ENCODE peak calls at places on chromosomes 2 and 18, in seven cellular contexts. One of them, this sample, is unnamed.

GRCh38 chr18:13500891-13501887 is 225.2 kb downstream of the FAM210A start:
- DNase-seq in lung: peak
- DNase-seq in mucosa of descending colon: no peak
- DNase-seq in astrocyte: peak
- DNase-seq in A549: peak
- DNase-seq in cardiac muscle cell: no peak
- DNase-seq in adrenal gland: peak
- DNase-seq in this sample: no peak

GRCh38 chr18:42053188-42053781 is 98.3 kb downstream of the PIK3C3 start:
- DNase-seq in mucosa of descending colon: no peak
- DNase-seq in A549: peak
- DNase-seq in adrenal gland: peak
- DNase-seq in astrocyte: peak
- DNase-seq in lung: peak
- DNase-seq in cardiac muscle cell: peak
- DNase-seq in this sample: peak

GRCh38 chr2:229044581-229044980 is 226.5 kb downstream of the PID1 start:
- DNase-seq in adrenal gland: no peak
- DNase-seq in cardiac muscle cell: no peak
- DNase-seq in mucosa of descending colon: no peak
- DNase-seq in astrocyte: peak
- DNase-seq in A549: no peak
- DNase-seq in lung: no peak
- DNase-seq in this sample: no peak

GRCh38 chr2:20113986-20114938 is 62.8 kb upstream of the LAPTM4A start:
- DNase-seq in cardiac muscle cell: no peak
- DNase-seq in astrocyte: no peak
- DNase-seq in A549: no peak
- DNase-seq in mucosa of descending colon: no peak
- DNase-seq in adrenal gland: no peak
- DNase-seq in lung: no peak
- DNase-seq in this sample: no peak

GRCh38 chr2:151029406-151030157 is 232.1 kb downstream of the RBM43 start:
- DNase-seq in mucosa of descending colon: no peak
- DNase-seq in cardiac muscle cell: no peak
- DNase-seq in A549: no peak
- DNase-seq in adrenal gland: no peak
- DNase-seq in lung: no peak
- DNase-seq in astrocyte: peak
- DNase-seq in this sample: no peak

GRCh38 chr2:75256485-75256884 is 57.2 kb upstream of the TACR1 start:
- DNase-seq in cardiac muscle cell: no peak
- DNase-seq in A549: no peak
- DNase-seq in lung: no peak
- DNase-seq in adrenal gland: no peak
- DNase-seq in mucosa of descending colon: no peak
- DNase-seq in astrocyte: no peak
- DNase-seq in this sample: no peak

GRCh38 chr2:190635781-190636180 is 13.1 kb upstream of the NAB1 start:
- DNase-seq in adrenal gland: no peak
- DNase-seq in astrocyte: no peak
- DNase-seq in cardiac muscle cell: no peak
- DNase-seq in lung: no peak
- DNase-seq in A549: peak
- DNase-seq in mucosa of descending colon: no peak
- DNase-seq in this sample: no peak

GRCh38 chr18:21439453-21439852 is 161.1 kb downstream of the ESCO1 start:
- DNase-seq in mucosa of descending colon: no peak
- DNase-seq in A549: peak
- DNase-seq in cardiac muscle cell: no peak
- DNase-seq in adrenal gland: no peak
- DNase-seq in astrocyte: peak
- DNase-seq in lung: no peak
- DNase-seq in this sample: no peak

GRCh38 chr18:5424903-5425302 is 118.9 kb downstream of the EPB41L3 start:
- DNase-seq in cardiac muscle cell: peak
- DNase-seq in mucosa of descending colon: no peak
- DNase-seq in adrenal gland: no peak
- DNase-seq in A549: peak
- DNase-seq in lung: no peak
- DNase-seq in astrocyte: peak
- DNase-seq in this sample: peak

GRCh38 chr18:59303656-59304055 is 14.8 kb downstream of the CPLX4 start:
- DNase-seq in astrocyte: no peak
- DNase-seq in mucosa of descending colon: no peak
- DNase-seq in adrenal gland: no peak
- DNase-seq in A549: no peak
- DNase-seq in cardiac muscle cell: no peak
- DNase-seq in lung: no peak
- DNase-seq in this sample: no peak

GRCh38 chr18:75694292-75694691 is 266.8 kb upstream of the SMIM21 start:
- DNase-seq in cardiac muscle cell: no peak
- DNase-seq in astrocyte: no peak
- DNase-seq in A549: no peak
- DNase-seq in adrenal gland: no peak
- DNase-seq in mucosa of descending colon: no peak
- DNase-seq in lung: no peak
- DNase-seq in this sample: no peak

GRCh38 chr18:75687626-75688025 is 260.1 kb upstream of the SMIM21 start:
- DNase-seq in lung: no peak
- DNase-seq in adrenal gland: no peak
- DNase-seq in A549: no peak
- DNase-seq in mucosa of descending colon: no peak
- DNase-seq in astrocyte: no peak
- DNase-seq in cardiac muscle cell: no peak
- DNase-seq in this sample: no peak

DNA sequence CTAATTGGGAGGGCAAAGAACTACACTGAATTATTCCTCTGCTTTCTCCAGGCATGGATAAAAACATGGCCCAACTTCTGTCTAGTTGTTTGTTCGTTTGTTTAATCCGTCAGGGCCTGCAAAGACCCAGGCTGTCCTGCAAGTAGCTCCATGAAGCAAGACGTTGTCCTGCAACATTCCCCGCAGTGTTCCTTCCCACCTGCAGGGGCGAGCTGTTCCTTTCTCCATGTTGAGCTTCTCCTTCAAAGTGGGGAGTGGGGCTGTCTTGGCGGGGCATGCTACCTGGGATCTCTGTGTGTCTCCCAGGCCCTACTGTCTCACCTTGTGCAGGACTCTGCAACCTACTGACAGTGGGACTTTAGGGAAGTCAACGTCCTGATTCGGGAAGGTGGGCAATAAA is 264.0 kb upstream of the SMIM21 start:
- DNase-seq in adrenal gland: no peak
- DNase-seq in lung: no peak
- DNase-seq in A549: no peak
- DNase-seq in astrocyte: no peak
- DNase-seq in mucosa of descending colon: no peak
- DNase-seq in cardiac muscle cell: no peak
- DNase-seq in this sample: no peak
- TF ChIP-seq CTCF in adrenal gland: no peak
- TF ChIP-seq CTCF in lung: no peak
- TF ChIP-seq CTCF in A549: no peak
- TF ChIP-seq CTCF in astrocyte: no peak
- TF ChIP-seq CTCF in mucosa of descending colon: no peak
- TF ChIP-seq CTCF in cardiac muscle cell: no peak
- TF ChIP-seq CTCF in this sample: no peak

GRCh38 chr18:9150116-9150515 is 13.5 kb downstream of the ANKRD12 start:
- DNase-seq in mucosa of descending colon: no peak
- DNase-seq in lung: no peak
- DNase-seq in adrenal gland: no peak
- DNase-seq in astrocyte: no peak
- DNase-seq in A549: no peak
- DNase-seq in cardiac muscle cell: no peak
- DNase-seq in this sample: no peak

GRCh38 chr18:9148239-9148552 is 11.6 kb downstream of the ANKRD12 start:
- DNase-seq in A549: no peak
- DNase-seq in cardiac muscle cell: no peak
- DNase-seq in adrenal gland: no peak
- DNase-seq in lung: no peak
- DNase-seq in mucosa of descending colon: no peak
- DNase-seq in astrocyte: no peak
- DNase-seq in this sample: no peak

GRCh38 chr18:9146224-9146623 is 9.6 kb downstream of the ANKRD12 start:
- DNase-seq in adrenal gland: no peak
- DNase-seq in cardiac muscle cell: no peak
- DNase-seq in astrocyte: no peak
- DNase-seq in lung: no peak
- DNase-seq in A549: no peak
- DNase-seq in mucosa of descending colon: no peak
- DNase-seq in this sample: no peak

GRCh38 chr18:9153281-9153680 is 16.7 kb downstream of the ANKRD12 start:
- DNase-seq in astrocyte: no peak
- DNase-seq in lung: no peak
- DNase-seq in mucosa of descending colon: no peak
- DNase-seq in adrenal gland: no peak
- DNase-seq in cardiac muscle cell: no peak
- DNase-seq in A549: no peak
- DNase-seq in this sample: no peak

DNA sequence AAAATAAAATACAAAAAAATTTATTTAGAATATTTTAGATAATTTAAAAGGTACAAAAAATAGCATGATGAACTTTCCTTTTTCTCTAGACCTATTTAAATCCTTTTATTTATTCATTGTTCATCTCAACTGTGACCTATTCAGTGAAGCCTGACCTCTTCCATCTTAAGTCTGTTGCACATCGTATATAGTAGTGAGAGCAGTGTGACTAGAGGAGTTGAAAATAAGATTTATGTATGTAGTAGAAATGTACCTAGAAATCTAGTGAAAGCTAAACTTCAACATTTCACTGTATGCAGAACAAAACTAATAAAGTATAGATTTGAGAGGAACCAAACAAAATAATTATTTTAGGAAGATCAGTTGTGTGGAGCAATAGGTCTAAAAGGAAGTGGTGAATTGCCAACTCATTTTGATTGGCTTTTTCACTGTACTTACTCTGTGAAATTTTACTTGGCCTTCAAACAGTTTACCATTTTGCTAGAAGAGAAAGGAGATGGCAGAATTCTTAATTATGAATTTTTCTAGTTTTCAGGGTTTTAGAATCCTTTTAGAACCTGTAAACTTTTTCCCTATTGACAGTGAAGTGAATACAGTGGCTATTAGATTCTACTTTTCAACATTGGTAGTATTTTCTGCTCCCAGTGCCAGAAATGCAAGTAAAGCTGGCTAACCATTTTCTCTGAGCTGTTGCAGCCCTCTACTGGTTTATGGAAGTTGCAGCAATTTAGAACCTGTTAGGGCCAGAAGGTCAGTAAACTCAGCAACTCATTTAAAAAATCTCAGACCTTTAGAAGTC is 11.1 kb downstream of the ANKRD12 start:
- DNase-seq in lung: no peak
- DNase-seq in cardiac muscle cell: peak
- DNase-seq in adrenal gland: no peak
- DNase-seq in A549: peak
- DNase-seq in astrocyte: peak
- DNase-seq in mucosa of descending colon: no peak
- DNase-seq in this sample: peak
- TF ChIP-seq CTCF in lung: peak
- TF ChIP-seq CTCF in cardiac muscle cell: peak
- TF ChIP-seq CTCF in adrenal gland: peak
- TF ChIP-seq CTCF in A549: peak
- TF ChIP-seq CTCF in astrocyte: peak
- TF ChIP-seq CTCF in mucosa of descending colon: peak
- TF ChIP-seq CTCF in this sample: peak

GRCh38 chr2:191926671-191927070 is 79.8 kb upstream of the CAVIN2 start:
- DNase-seq in cardiac muscle cell: no peak
- DNase-seq in A549: no peak
- DNase-seq in adrenal gland: no peak
- DNase-seq in mucosa of descending colon: no peak
- DNase-seq in astrocyte: no peak
- DNase-seq in lung: no peak
- DNase-seq in this sample: no peak

GRCh38 chr2:191920502-191920901 is 73.6 kb upstream of the CAVIN2 start:
- DNase-seq in lung: no peak
- DNase-seq in mucosa of descending colon: no peak
- DNase-seq in cardiac muscle cell: no peak
- DNase-seq in A549: no peak
- DNase-seq in astrocyte: no peak
- DNase-seq in adrenal gland: no peak
- DNase-seq in this sample: no peak

GRCh38 chr2:191927319-191927867 is 80.5 kb upstream of the CAVIN2 start:
- DNase-seq in A549: peak
- DNase-seq in mucosa of descending colon: no peak
- DNase-seq in cardiac muscle cell: no peak
- DNase-seq in astrocyte: peak
- DNase-seq in lung: peak
- DNase-seq in adrenal gland: peak
- DNase-seq in this sample: no peak

GRCh38 chr2:191923652-191923997 is 76.7 kb upstream of the CAVIN2 start:
- DNase-seq in lung: no peak
- DNase-seq in adrenal gland: no peak
- DNase-seq in mucosa of descending colon: no peak
- DNase-seq in A549: no peak
- DNase-seq in astrocyte: peak
- DNase-seq in cardiac muscle cell: no peak
- DNase-seq in this sample: no peak

DNA sequence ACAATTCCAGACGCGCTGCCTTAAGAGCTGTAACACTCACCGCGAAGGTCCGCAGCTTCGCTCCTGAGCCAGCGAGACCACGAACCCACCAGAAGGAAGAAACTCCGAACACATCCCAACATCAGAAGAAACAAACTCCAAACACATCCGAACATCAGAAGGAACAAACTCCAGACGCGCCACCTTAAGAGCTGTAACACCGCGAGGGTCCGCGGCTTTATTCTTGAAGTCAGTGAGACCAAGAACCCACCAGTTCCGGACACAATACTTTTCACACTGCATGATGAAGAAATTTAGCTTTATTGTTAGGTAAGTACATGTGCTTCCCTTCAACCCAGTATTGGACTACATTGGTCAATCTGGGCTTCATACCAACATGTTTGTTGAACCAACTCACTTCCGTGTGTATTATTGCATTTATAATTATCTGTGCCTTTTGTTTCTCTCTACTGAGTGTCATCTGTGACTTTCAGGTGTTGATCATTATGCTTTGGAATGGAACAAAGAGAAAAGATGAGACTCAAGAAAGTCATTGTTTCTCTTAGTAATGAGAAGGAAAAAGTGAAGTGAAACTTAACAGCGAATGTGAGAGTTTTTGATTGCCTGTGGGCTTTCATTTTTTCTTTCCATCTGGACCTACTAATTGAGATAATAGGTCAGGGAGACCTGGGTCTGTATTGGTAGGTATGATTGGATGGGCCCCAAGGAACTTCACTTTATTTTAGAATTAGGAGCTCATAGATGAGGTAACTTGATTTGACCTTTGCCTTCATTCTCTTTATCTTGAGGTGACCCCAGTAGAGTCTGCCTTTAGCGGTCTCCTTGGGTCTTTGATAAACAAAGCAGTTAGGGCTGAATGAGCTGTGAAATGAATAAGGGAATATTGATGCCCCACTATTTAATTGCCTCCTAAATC is 76.1 kb upstream of the CAVIN2 start:
- DNase-seq in astrocyte: no peak
- DNase-seq in mucosa of descending colon: no peak
- DNase-seq in A549: no peak
- DNase-seq in lung: no peak
- DNase-seq in adrenal gland: no peak
- DNase-seq in cardiac muscle cell: no peak
- DNase-seq in this sample: no peak
- TF ChIP-seq CTCF in astrocyte: no peak
- TF ChIP-seq CTCF in mucosa of descending colon: no peak
- TF ChIP-seq CTCF in A549: no peak
- TF ChIP-seq CTCF in lung: no peak
- TF ChIP-seq CTCF in adrenal gland: no peak
- TF ChIP-seq CTCF in cardiac muscle cell: no peak
- TF ChIP-seq CTCF in this sample: no peak

GRCh38 chr2:37633838-37634237 is 37.6 kb downstream of the CDC42EP3 start:
- DNase-seq in adrenal gland: no peak
- DNase-seq in lung: no peak
- DNase-seq in astrocyte: no peak
- DNase-seq in cardiac muscle cell: no peak
- DNase-seq in mucosa of descending colon: no peak
- DNase-seq in A549: no peak
- DNase-seq in this sample: no peak
- TF ChIP-seq CTCF in adrenal gland: no peak
- TF ChIP-seq CTCF in lung: no peak
- TF ChIP-seq CTCF in astrocyte: no peak
- TF ChIP-seq CTCF in cardiac muscle cell: no peak
- TF ChIP-seq CTCF in mucosa of descending colon: no peak
- TF ChIP-seq CTCF in A549: no peak
- TF ChIP-seq CTCF in this sample: no peak

This sample was measured in endothelial cell.